ENCODE peak calls at places on chromosomes 13 and 19, in seven cellular contexts. D is Right ventricle myocardium superior, M is nucleus accumbens, G is germinal center, B is AG08395, W is iPS DF 6.9, T is Daoy. P is an unnamed sample.

GRCh38 chr13:97189943-97190342 is 32.2 kb upstream of the MBNL2 start:
- DNase-seq in D (no peak), M (no peak), G (no peak), B (no peak), W (no peak), T (no peak), P (no peak)

GRCh38 chr19:38394488-38394887 is 6.0 kb downstream of the SPRED3 start:
- DNase-seq in D (no peak), M (no peak), G (peak), B (peak), W (peak), T (no peak), P (no peak)

GRCh38 chr19:46551175-46551574 is 50.0 kb upstream of the CALM3 start:
- DNase-seq in D (no peak), M (no peak), G (no peak), B (no peak), W (no peak), T (no peak), P (peak)

GRCh38 chr19:28898279-28898678 is 314.7 kb downstream of the UQCRFS1 start:
- DNase-seq in D (no peak), M (no peak), G (no peak), B (peak), W (no peak), T (no peak), P (no peak)

GRCh38 chr19:41552558-41552957 is 23.4 kb upstream of the CEACAM21 start:
- DNase-seq in D (no peak), M (no peak), G (peak), B (no peak), W (no peak), T (no peak), P (no peak)

GRCh38 chr13:52085416-52085815 is 43.5 kb downstream of the NEK5 start:
- DNase-seq in D (no peak), M (no peak), G (no peak), B (peak), W (no peak), T (peak), P (no peak)

GRCh38 chr19:48683349-48683748 is 10.5 kb upstream of the NTN5 start:
- DNase-seq in D (peak), M (peak), G (no peak), B (no peak), W (no peak), T (peak), P (peak)

GRCh38 chr19:48963371-48964204 is 1.5 kb upstream of the FTL start:
- DNase-seq in D (peak), M (peak), G (peak), B (peak), W (no peak), T (peak), P (peak)